ENCODE peak calls at places on chromosomes 6 and 20, in five cellular contexts. M is psoas muscle, K is left ventricle myocardium inferior, A is K562, H is kidney. D is an unnamed sample. For H3K4me1, the result is how much of the 10 kb centered on the place peaks cover.

GRCh38 chr6:82783587-82784253 is 281.9 kb downstream of the UBE3D start:
- DNase-seq in M (no peak), K (no peak), A (peak), H (no peak), D (peak)

GRCh38 chr6:168095171-168095691 is 16.2 kb upstream of the FRMD1 start:
- DNase-seq in M (peak), K (peak), A (no peak), H (peak), D (no peak)

GRCh38 chr6:136608991-136609390 is 58.8 kb upstream of the MAP7 start:
- DNase-seq in M (no peak), K (no peak), A (no peak), H (no peak), D (no peak)

GRCh38 chr6:35728663-35729348 is 8.0 kb upstream of the ARMC12 start:
- DNase-seq in M (peak), K (peak), A (no peak), H (peak), D (no peak)

GRCh38 chr6:34423254-34423653 is 2.6 kb downstream of the RPS10 start:
- DNase-seq in M (no peak), K (no peak), A (no peak), H (peak), D (no peak)

GRCh38 chr6:123803862-123804681 is at the start of gene NKAIN2:
- DNase-seq in M (peak), K (peak), A (no peak), H (peak), D (no peak)

GRCh38 chr6:21367148-21367547 is 226.4 kb upstream of the SOX4 start:
- DNase-seq in M (no peak), K (no peak), A (no peak), H (no peak), D (no peak)

GRCh38 chr6:53873922-53874321 is 79.1 kb downstream of the LRRC1 start:
- DNase-seq in M (no peak), K (no peak), A (no peak), H (no peak), D (no peak)

GRCh38 chr6:4582506-4582905 is 193.7 kb upstream of the CDYL start:
- DNase-seq in M (no peak), K (no peak), A (no peak), H (no peak), D (peak)

GRCh38 chr6:107361568-107362270 is 97.6 kb downstream of the PDSS2 start:
- DNase-seq in M (no peak), K (no peak), A (no peak), H (no peak), D (peak)

GRCh38 chr20:1391640-1392442 is 1.0 kb downstream of the FKBP1A start:
- DNase-seq in M (peak), K (no peak), A (peak), H (no peak), D (peak)

GRCh38 chr6:80181352-80182081 is 75.0 kb downstream of the BCKDHB start:
- DNase-seq in M (no peak), K (no peak), A (peak), H (no peak), D (peak)

GRCh38 chr20:3712279-3712873 is at the start of gene SIGLEC1:
- DNase-seq in M (peak), K (peak), A (no peak), H (peak), D (peak)

GRCh38 chr20:15814903-15815302 is 758.3 kb downstream of the KIF16B start:
- DNase-seq in M (no peak), K (no peak), A (no peak), H (no peak), D (no peak)

GRCh38 chr20:25248501-25249172 is 752 bp downstream of the PYGB start:
- DNase-seq in M (no peak), K (peak), A (peak), H (no peak), D (peak)

GRCh38 chr6:116624036-116624805 is 7.9 kb downstream of the RSPH4A start:
- DNase-seq in M (no peak), K (no peak), A (peak), H (no peak), D (no peak)

GRCh38 chr20:38426498-38426897 is 8.6 kb downstream of the SNHG17 start:
- DNase-seq in M (no peak), K (no peak), A (no peak), H (no peak), D (no peak)

GRCh38 chr6:41625442-41625841 is 12.8 kb upstream of the MDFI start:
- DNase-seq in M (no peak), K (peak), A (no peak), H (no peak), D (peak)

GRCh38 chr6:158825038-158825950 is 6.1 kb upstream of the EZR start:
- DNase-seq in M (no peak), K (no peak), A (peak), H (no peak), D (no peak)

GRCh38 chr20:64192406-64192805 is 28.2 kb downstream of the MYT1 start:
- DNase-seq in M (no peak), K (no peak), A (no peak), H (no peak), D (peak)

GRCh38 chr20:62984666-62985065 is 22.1 kb downstream of the BHLHE23 start:
- DNase-seq in M (no peak), K (no peak), A (no peak), H (no peak), D (no peak)

GRCh38 chr20:61756966-61757677 is 308.6 kb downstream of the TAF4 start:
- DNase-seq in M (peak), K (no peak), A (no peak), H (peak), D (no peak)

GRCh38 chr20:20849126-20849525 is 136.7 kb upstream of the RALGAPA2 start:
- DNase-seq in M (no peak), K (no peak), A (no peak), H (no peak), D (no peak)

GRCh38 chr20:14384411-14384810 is 47.0 kb upstream of the FLRT3 start:
- DNase-seq in M (no peak), K (no peak), A (no peak), H (no peak), D (no peak)

GRCh38 chr6:70310063-70310694 is 7.3 kb upstream of the COL9A1 start:
- DNase-seq in M (no peak), K (no peak), A (peak), H (no peak), D (peak)

GRCh38 chr6:102474041-102474807 is 1080.7 kb downstream of the GRIK2 start:
- DNase-seq in M (no peak), K (no peak), A (no peak), H (no peak), D (no peak)

GRCh38 chr6:99121748-99122147 is 174.0 kb upstream of the FBXL4 start:
- DNase-seq in M (no peak), K (no peak), A (no peak), H (no peak), D (no peak)

GRCh38 chr6:13696226-13696625 is 15.4 kb downstream of the RANBP9 start:
- DNase-seq in M (no peak), K (no peak), A (no peak), H (no peak), D (no peak)

GRCh38 chr6:45566882-45567281 is 189.1 kb upstream of the SUPT3H start:
- DNase-seq in M (no peak), K (no peak), A (no peak), H (no peak), D (peak)

GRCh38 chr20:57387463-57387862 is 3.7 kb upstream of the RBM38 start:
- DNase-seq in M (peak), K (no peak), A (no peak), H (peak), D (no peak)

GRCh38 chr20:57390604-57391438 is at the start of gene RBM38:
- DNase-seq in M (peak), K (peak), A (peak), H (peak), D (peak)

GRCh38 chr20:57389695-57390603 is 1.2 kb upstream of the RBM38 start:
- DNase-seq in M (peak), K (no peak), A (peak), H (peak), D (no peak)

GRCh38 chr20:57387945-57388351 is 3.2 kb upstream of the RBM38 start:
- DNase-seq in M (peak), K (no peak), A (no peak), H (peak), D (no peak)

GRCh38 chr20:57388953-57389694 is 2.1 kb upstream of the RBM38 start:
- DNase-seq in M (peak), K (peak), A (peak), H (peak), D (peak)
- H3K4me3 ChIP-seq in M (peak), K (peak), A (peak), H (peak), D (no peak)

GRCh38 chr20:50459124-50459918 is 50.9 kb upstream of the PTPN1 start:
- DNase-seq in M (no peak), K (no peak), A (no peak), H (no peak), D (no peak)

GRCh38 chr20:50453533-50453932 is 56.6 kb upstream of the PTPN1 start:
- DNase-seq in M (no peak), K (no peak), A (no peak), H (no peak), D (no peak)

GRCh38 chr20:50456452-50457324 is 53.5 kb upstream of the PTPN1 start:
- DNase-seq in M (no peak), K (no peak), A (no peak), H (no peak), D (no peak)

GRCh38 chr20:50460115-50460607 is 50.0 kb upstream of the PTPN1 start:
- DNase-seq in M (no peak), K (no peak), A (peak), H (no peak), D (no peak)

GRCh38 chr20:50455656-50456451 is 54.3 kb upstream of the PTPN1 start:
- DNase-seq in M (no peak), K (peak), A (peak), H (no peak), D (no peak)
- H3K4me1 ChIP-seq in M (under half), K (under half), A (under half), H (under half), D (under half)

GRCh38 chr6:10529231-10529801 is 8.2 kb downstream of the GCNT2 start:
- DNase-seq in M (no peak), K (no peak), A (no peak), H (no peak), D (no peak)

GRCh38 chr6:10531513-10531912 is 10.4 kb downstream of the GCNT2 start:
- DNase-seq in M (no peak), K (no peak), A (no peak), H (no peak), D (no peak)

GRCh38 chr6:10526156-10526555 is 5.0 kb downstream of the GCNT2 start:
- DNase-seq in M (no peak), K (no peak), A (no peak), H (no peak), D (no peak)

GRCh38 chr6:10531942-10532341 is 10.8 kb downstream of the GCNT2 start:
- DNase-seq in M (no peak), K (no peak), A (no peak), H (no peak), D (no peak)

DNA sequence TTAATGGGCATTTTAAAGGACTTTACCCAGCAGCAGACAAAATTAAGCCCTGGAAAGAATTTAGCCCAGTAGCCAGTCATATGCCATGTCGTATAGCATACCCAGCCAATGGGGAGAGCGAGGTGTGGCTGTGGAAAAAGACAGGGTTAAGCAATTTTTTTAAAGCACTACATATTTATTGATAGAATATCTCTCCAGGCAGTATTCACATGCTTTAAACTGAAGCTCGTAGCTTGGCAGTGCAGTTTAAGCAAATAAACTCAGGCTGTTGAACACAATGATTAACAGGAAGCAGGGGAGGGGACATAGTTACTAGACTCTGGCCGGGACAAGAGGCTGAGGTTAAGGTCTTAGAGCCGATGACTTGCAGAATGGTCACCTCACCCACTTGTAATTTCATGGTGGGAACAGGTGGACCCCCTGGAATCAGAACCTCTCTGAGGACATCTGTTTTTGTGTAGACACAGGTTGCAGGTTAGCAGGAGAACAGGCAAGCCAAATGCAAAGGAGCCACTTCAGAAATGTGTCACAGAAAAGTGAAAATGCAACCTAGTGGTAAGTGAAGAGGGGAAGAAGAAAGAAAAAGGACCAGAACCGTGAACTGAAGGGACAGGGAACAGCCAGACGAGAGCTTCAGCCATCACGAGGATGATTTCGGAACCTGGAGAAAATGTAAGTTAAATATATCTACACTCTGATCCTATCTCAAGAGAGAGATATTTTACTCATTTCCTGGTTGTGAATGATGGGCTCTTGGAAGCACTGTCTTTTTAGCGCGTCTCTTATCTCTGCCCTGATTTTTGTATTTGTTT is 7.2 kb downstream of the GCNT2 start:
- DNase-seq in M (no peak), K (no peak), A (no peak), H (no peak), D (no peak)
- H3K4me3 ChIP-seq in M (peak), K (peak), A (no peak), H (peak), D (no peak)

DNA sequence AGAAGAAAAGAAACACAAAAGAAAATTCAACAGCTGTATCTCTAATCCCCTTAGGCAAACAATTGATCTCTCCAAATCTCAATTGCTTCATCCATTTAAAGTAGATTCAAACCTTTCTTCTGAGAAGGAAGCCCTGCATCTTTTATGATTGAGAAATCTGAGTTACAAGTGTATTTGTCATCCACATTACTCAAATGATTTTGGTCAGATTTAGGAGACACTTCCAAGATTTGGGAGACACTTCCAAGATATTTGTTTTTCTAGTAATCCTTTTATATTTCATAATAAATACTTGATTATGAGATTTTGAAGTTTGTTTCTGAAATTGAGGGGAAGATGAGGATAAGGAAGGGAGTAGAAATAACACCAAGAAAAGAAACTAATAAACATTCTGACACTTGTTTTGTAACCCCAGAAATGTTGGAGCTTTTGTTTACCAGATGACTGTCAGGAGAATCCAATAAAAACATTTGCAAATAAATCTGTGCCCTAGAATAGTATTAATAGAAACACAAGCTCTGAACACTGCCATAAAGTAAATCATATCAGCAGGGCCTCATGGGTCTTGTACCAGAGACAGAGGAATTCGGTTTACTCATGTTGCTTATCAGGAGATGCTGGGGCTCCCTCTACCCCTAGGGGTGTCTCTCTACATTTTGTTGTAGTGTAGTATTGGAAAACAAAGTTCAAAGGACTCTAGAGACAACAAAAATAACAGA is 314.3 kb upstream of the NT5E start:
- DNase-seq in M (no peak), K (no peak), A (no peak), H (no peak), D (peak)
- H3K4me1 ChIP-seq in M (under half), K (under half), A (under half), H (under half), D (under half)

GRCh38 chr6:18048953-18049630 is 61.7 kb upstream of the KIF13A start:
- DNase-seq in M (no peak), K (no peak), A (no peak), H (no peak), D (no peak)

GRCh38 chr6:18055098-18055497 is 67.4 kb downstream of the NHLRC1 start:
- DNase-seq in M (no peak), K (no peak), A (no peak), H (no peak), D (no peak)

GRCh38 chr6:18055714-18056382 is 66.6 kb downstream of the NHLRC1 start:
- DNase-seq in M (no peak), K (no peak), A (no peak), H (no peak), D (no peak)

GRCh38 chr6:18053555-18054445 is 66.4 kb upstream of the KIF13A start:
- DNase-seq in M (no peak), K (no peak), A (peak), H (no peak), D (no peak)

GRCh38 chr6:18053071-18053475 is 65.6 kb upstream of the KIF13A start:
- DNase-seq in M (no peak), K (no peak), A (no peak), H (no peak), D (no peak)
- H3K4me3 ChIP-seq in M (no peak), K (no peak), A (no peak), H (no peak), D (no peak)

GRCh38 chr6:134238006-134238405 is 79.9 kb downstream of the SGK1 start:
- DNase-seq in M (no peak), K (no peak), A (no peak), H (no peak), D (no peak)
- H3K4me1 ChIP-seq in M (under half), K (under half), A (under half), H (under half), D (under half)

GRCh38 chr6:27280540-27281000 is 31.5 kb downstream of the POM121L2 start:
- DNase-seq in M (no peak), K (no peak), A (peak), H (no peak), D (no peak)
- H3K4me3 ChIP-seq in M (no peak), K (no peak), A (peak), H (no peak), D (peak)

D was measured in cardiac muscle cell.